ENCODE peak calls at places on chromosome 1, in ten cellular contexts. T is GOT3, F is NCI-H2029, C is AG08395, L is GM23338, D is NCI-H774, E is tibial artery, Z is AG04449, G is lower lobe of right lung, O is left cardiac atrium. Y is an unnamed sample.

GRCh38 chr1:62109124-62109523 is 85.5 kb upstream of the L1TD1 start:
- DNase-seq in T (no peak), F (no peak), C (no peak), L (no peak), D (no peak), E (no peak), Z (no peak), G (no peak), O (no peak), Y (no peak)

GRCh38 chr1:59046730-59047157 is 250.2 kb upstream of the FGGY start:
- DNase-seq in T (no peak), F (no peak), C (no peak), L (peak), D (no peak), E (no peak), Z (no peak), G (no peak), O (no peak), Y (no peak)

GRCh38 chr1:23624440-23624839 is 65.1 kb upstream of the ID3 start:
- DNase-seq in T (no peak), F (no peak), C (no peak), L (no peak), D (no peak), E (no peak), Z (no peak), G (no peak), O (no peak), Y (no peak)

GRCh38 chr1:108643492-108644333 is 17.2 kb downstream of the HENMT1 start:
- DNase-seq in T (no peak), F (peak), C (peak), L (peak), D (peak), E (peak), Z (peak), G (no peak), O (peak), Y (peak)

GRCh38 chr1:239784896-239785295 is 306.8 kb upstream of the FMN2 start:
- DNase-seq in T (no peak), F (no peak), C (no peak), L (no peak), D (no peak), E (no peak), Z (no peak), G (no peak), O (no peak), Y (no peak)

GRCh38 chr1:227886993-227887696 is 60.6 kb downstream of the WNT9A start:
- DNase-seq in T (no peak), F (no peak), C (peak), L (peak), D (no peak), E (peak), Z (no peak), G (peak), O (peak), Y (peak)

GRCh38 chr1:150069923-150070322 is 2.3 kb downstream of the VPS45 start:
- DNase-seq in T (no peak), F (no peak), C (no peak), L (no peak), D (no peak), E (no peak), Z (no peak), G (no peak), O (no peak), Y (no peak)

GRCh38 chr1:231196307-231196706 is 34.4 kb downstream of the TRIM67 start:
- DNase-seq in T (no peak), F (no peak), C (no peak), L (no peak), D (no peak), E (no peak), Z (no peak), G (no peak), O (no peak), Y (no peak)

GRCh38 chr1:222861057-222861456 is 46.2 kb downstream of the DISP1 start:
- DNase-seq in T (no peak), F (no peak), C (no peak), L (no peak), D (no peak), E (no peak), Z (no peak), G (no peak), O (no peak), Y (no peak)